ENCODE peak calls at places on chromosome X, in six cellular contexts. One of them, this sample, is unnamed.

GRCh38 chrX:44903107-44903506 is 30.1 kb downstream of the KDM6A start:
- DNase-seq in mammary epithelial cell: peak; percentile 86
- DNase-seq in CD4-positive, alpha-beta memory T cell: no peak
- DNase-seq in heart right ventricle: no peak
- DNase-seq in A549: peak; percentile 65
- DNase-seq in body of pancreas: no peak
- DNase-seq in this sample: no peak

GRCh38 chrX:70353524-70353923 is 63.6 kb downstream of the KIF4A start:
- DNase-seq in mammary epithelial cell: no peak
- DNase-seq in CD4-positive, alpha-beta memory T cell: no peak
- DNase-seq in heart right ventricle: no peak
- DNase-seq in A549: no peak
- DNase-seq in body of pancreas: no peak
- DNase-seq in this sample: no peak

GRCh38 chrX:136209016-136209738 is 42.0 kb downstream of the MAP7D3 start:
- DNase-seq in mammary epithelial cell: no peak
- DNase-seq in CD4-positive, alpha-beta memory T cell: peak; percentile 42
- DNase-seq in heart right ventricle: peak; percentile 52
- DNase-seq in A549: peak; percentile 43
- DNase-seq in body of pancreas: peak; percentile 38
- DNase-seq in this sample: peak; percentile 34

GRCh38 chrX:43702079-43702524 is 46.0 kb downstream of the MAOA start:
- DNase-seq in mammary epithelial cell: no peak
- DNase-seq in CD4-positive, alpha-beta memory T cell: no peak
- DNase-seq in heart right ventricle: no peak
- DNase-seq in A549: no peak
- DNase-seq in body of pancreas: no peak
- DNase-seq in this sample: no peak

GRCh38 chrX:115549008-115549407 is 12.0 kb upstream of the PLS3 start:
- DNase-seq in mammary epithelial cell: no peak
- DNase-seq in CD4-positive, alpha-beta memory T cell: no peak
- DNase-seq in heart right ventricle: no peak
- DNase-seq in A549: no peak
- DNase-seq in body of pancreas: no peak
- DNase-seq in this sample: no peak

GRCh38 chrX:3651272-3651671 is 62.2 kb downstream of the PRKX start:
- DNase-seq in mammary epithelial cell: peak; percentile 8
- DNase-seq in CD4-positive, alpha-beta memory T cell: peak; percentile 28
- DNase-seq in heart right ventricle: no peak
- DNase-seq in A549: peak; percentile 25
- DNase-seq in body of pancreas: no peak
- DNase-seq in this sample: no peak

GRCh38 chrX:45351478-45351877 is 150.8 kb upstream of the DIPK2B start:
- DNase-seq in mammary epithelial cell: peak; percentile 26
- DNase-seq in CD4-positive, alpha-beta memory T cell: no peak
- DNase-seq in heart right ventricle: no peak
- DNase-seq in A549: no peak
- DNase-seq in body of pancreas: no peak
- DNase-seq in this sample: no peak

GRCh38 chrX:16892504-16893362 is 22.6 kb upstream of the RBBP7 start:
- DNase-seq in mammary epithelial cell: peak; percentile 72
- DNase-seq in CD4-positive, alpha-beta memory T cell: peak; percentile 57
- DNase-seq in heart right ventricle: peak; percentile 18
- DNase-seq in A549: peak; percentile 89
- DNase-seq in body of pancreas: peak; percentile 76
- DNase-seq in this sample: peak; percentile 59

GRCh38 chrX:66074920-66075879 is 35.3 kb upstream of the VSIG4 start:
- DNase-seq in mammary epithelial cell: no peak
- DNase-seq in CD4-positive, alpha-beta memory T cell: peak; percentile 19
- DNase-seq in heart right ventricle: peak; percentile 28
- DNase-seq in A549: no peak
- DNase-seq in body of pancreas: peak; percentile 62
- DNase-seq in this sample: peak; percentile 34

GRCh38 chrX:20237864-20238263 is 28.8 kb downstream of the RPS6KA3 start:
- DNase-seq in mammary epithelial cell: peak; percentile 11
- DNase-seq in CD4-positive, alpha-beta memory T cell: no peak
- DNase-seq in heart right ventricle: no peak
- DNase-seq in A549: no peak
- DNase-seq in body of pancreas: no peak
- DNase-seq in this sample: no peak

GRCh38 chrX:15911729-15912550 is 57.3 kb upstream of the AP1S2 start:
- DNase-seq in mammary epithelial cell: no peak
- DNase-seq in CD4-positive, alpha-beta memory T cell: no peak
- DNase-seq in heart right ventricle: no peak
- DNase-seq in A549: peak; percentile 1
- DNase-seq in body of pancreas: peak; percentile 33
- DNase-seq in this sample: no peak

GRCh38 chrX:100687546-100687945 is 43.5 kb downstream of the SRPX2 start:
- DNase-seq in mammary epithelial cell: no peak
- DNase-seq in CD4-positive, alpha-beta memory T cell: no peak
- DNase-seq in heart right ventricle: no peak
- DNase-seq in A549: no peak
- DNase-seq in body of pancreas: no peak
- DNase-seq in this sample: no peak

GRCh38 chrX:734411-734810 is 103.8 kb downstream of the SHOX start:
- DNase-seq in mammary epithelial cell: no peak
- DNase-seq in CD4-positive, alpha-beta memory T cell: no peak
- DNase-seq in heart right ventricle: no peak
- DNase-seq in A549: no peak
- DNase-seq in body of pancreas: no peak
- DNase-seq in this sample: no peak

GRCh38 chrX:3143043-3143799 is 102.0 kb downstream of the ARSF start:
- DNase-seq in mammary epithelial cell: no peak
- DNase-seq in CD4-positive, alpha-beta memory T cell: peak; percentile 4
- DNase-seq in heart right ventricle: no peak
- DNase-seq in A549: peak; percentile 13
- DNase-seq in body of pancreas: no peak
- DNase-seq in this sample: no peak

GRCh38 chrX:97639526-97639925 is 755.8 kb downstream of the RPA4 start:
- DNase-seq in mammary epithelial cell: no peak
- DNase-seq in CD4-positive, alpha-beta memory T cell: no peak
- DNase-seq in heart right ventricle: no peak
- DNase-seq in A549: no peak
- DNase-seq in body of pancreas: no peak
- DNase-seq in this sample: no peak

GRCh38 chrX:94937491-94937890 is 1263.5 kb downstream of the FAM133A start:
- DNase-seq in mammary epithelial cell: no peak
- DNase-seq in CD4-positive, alpha-beta memory T cell: no peak
- DNase-seq in heart right ventricle: no peak
- DNase-seq in A549: no peak
- DNase-seq in body of pancreas: no peak
- DNase-seq in this sample: no peak

GRCh38 chrX:64642482-64642881 is 247.2 kb upstream of the MTMR8 start:
- DNase-seq in mammary epithelial cell: no peak
- DNase-seq in CD4-positive, alpha-beta memory T cell: no peak
- DNase-seq in heart right ventricle: no peak
- DNase-seq in A549: no peak
- DNase-seq in body of pancreas: no peak
- DNase-seq in this sample: no peak

GRCh38 chrX:19810370-19810769 is 77.0 kb downstream of the SH3KBP1 start:
- DNase-seq in mammary epithelial cell: no peak
- DNase-seq in CD4-positive, alpha-beta memory T cell: no peak
- DNase-seq in heart right ventricle: no peak
- DNase-seq in A549: no peak
- DNase-seq in body of pancreas: no peak
- DNase-seq in this sample: no peak

GRCh38 chrX:41301438-41301824 is 32.5 kb upstream of the DDX3X start:
- DNase-seq in mammary epithelial cell: no peak
- DNase-seq in CD4-positive, alpha-beta memory T cell: no peak
- DNase-seq in heart right ventricle: no peak
- DNase-seq in A549: no peak
- DNase-seq in body of pancreas: no peak
- DNase-seq in this sample: no peak

GRCh38 chrX:70434914-70435586 is 9.6 kb upstream of the DLG3 start:
- DNase-seq in mammary epithelial cell: no peak
- DNase-seq in CD4-positive, alpha-beta memory T cell: no peak
- DNase-seq in heart right ventricle: peak; percentile 31
- DNase-seq in A549: no peak
- DNase-seq in body of pancreas: peak; percentile 11
- DNase-seq in this sample: no peak

GRCh38 chrX:148380614-148381561 is 119.5 kb upstream of the AFF2 start:
- DNase-seq in mammary epithelial cell: peak; percentile 2
- DNase-seq in CD4-positive, alpha-beta memory T cell: peak; percentile 48
- DNase-seq in heart right ventricle: no peak
- DNase-seq in A549: no peak
- DNase-seq in body of pancreas: peak; percentile 3
- DNase-seq in this sample: no peak
- H3K27ac ChIP-seq in mammary epithelial cell: no peak overlapping the region
- H3K27ac ChIP-seq in CD4-positive, alpha-beta memory T cell: peak overlapping the region; percentile 72
- H3K27ac ChIP-seq in heart right ventricle: no peak overlapping the region
- H3K27ac ChIP-seq in A549: no peak overlapping the region
- H3K27ac ChIP-seq in body of pancreas: no peak overlapping the region
- H3K27ac ChIP-seq in this sample: peak overlapping the region; percentile 58

DNA sequence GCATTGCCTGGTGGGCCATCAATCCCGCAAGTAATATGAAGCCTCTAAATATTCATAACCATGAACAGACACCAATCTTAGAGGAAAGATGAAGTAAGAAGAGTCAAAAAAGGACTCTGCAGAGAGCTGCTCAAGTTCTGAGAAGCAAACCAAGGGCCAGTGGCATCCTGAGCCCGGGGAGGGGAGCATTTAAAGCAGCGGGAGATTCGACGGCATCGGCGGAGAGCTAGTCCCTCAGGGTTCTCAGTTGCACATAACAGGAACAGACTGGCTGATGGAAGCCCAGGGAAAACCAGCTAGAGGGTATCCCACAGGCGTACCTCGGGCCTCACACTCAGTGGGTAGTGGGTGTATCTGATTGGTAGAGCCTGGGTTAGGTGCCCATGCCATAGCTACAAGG is 4.9 kb upstream of the PNMA6E start:
- DNase-seq in mammary epithelial cell: no peak
- DNase-seq in CD4-positive, alpha-beta memory T cell: no peak
- DNase-seq in heart right ventricle: no peak
- DNase-seq in A549: no peak
- DNase-seq in body of pancreas: no peak
- DNase-seq in this sample: no peak
- H3K4me3 ChIP-seq in mammary epithelial cell: no peak overlapping the region
- H3K4me3 ChIP-seq in CD4-positive, alpha-beta memory T cell: no peak overlapping the region
- H3K4me3 ChIP-seq in heart right ventricle: no peak overlapping the region
- H3K4me3 ChIP-seq in A549: no peak overlapping the region
- H3K4me3 ChIP-seq in body of pancreas: no peak overlapping the region
- H3K4me3 ChIP-seq in this sample: no peak overlapping the region

GRCh38 chrX:153725832-153726285 is 1.2 kb downstream of the ABCD1 start:
- DNase-seq in mammary epithelial cell: no peak
- DNase-seq in CD4-positive, alpha-beta memory T cell: no peak
- DNase-seq in heart right ventricle: peak; percentile 28
- DNase-seq in A549: no peak
- DNase-seq in body of pancreas: no peak
- DNase-seq in this sample: no peak

GRCh38 chrX:153723351-153724251 is 586 bp downstream of the BCAP31 start:
- DNase-seq in mammary epithelial cell: peak; percentile 61
- DNase-seq in CD4-positive, alpha-beta memory T cell: peak; percentile 60
- DNase-seq in heart right ventricle: peak; percentile 36
- DNase-seq in A549: peak; percentile 73
- DNase-seq in body of pancreas: peak; percentile 48
- DNase-seq in this sample: peak; percentile 47

GRCh38 chrX:153724252-153725038 is at the start of the genes ABCD1 and BCAP31:
- DNase-seq in mammary epithelial cell: peak; percentile 84
- DNase-seq in CD4-positive, alpha-beta memory T cell: peak; percentile 92
- DNase-seq in heart right ventricle: peak; percentile 90
- DNase-seq in A549: peak; percentile 87
- DNase-seq in body of pancreas: peak; percentile 89
- DNase-seq in this sample: peak; percentile 85

GRCh38 chrX:153726286-153727107 is 1.8 kb downstream of the ABCD1 start:
- DNase-seq in mammary epithelial cell: no peak
- DNase-seq in CD4-positive, alpha-beta memory T cell: peak; percentile 48
- DNase-seq in heart right ventricle: peak; percentile 67
- DNase-seq in A549: no peak
- DNase-seq in body of pancreas: peak; percentile 74
- DNase-seq in this sample: peak; percentile 34

GRCh38 chrX:153725039-153725831 is 579 bp downstream of the ABCD1 start:
- DNase-seq in mammary epithelial cell: no peak
- DNase-seq in CD4-positive, alpha-beta memory T cell: no peak
- DNase-seq in heart right ventricle: peak; percentile 23
- DNase-seq in A549: no peak
- DNase-seq in body of pancreas: peak; percentile 21
- DNase-seq in this sample: peak; percentile 36
- H3K9me3 ChIP-seq in mammary epithelial cell: no peaks in the 10 kb centered on the region
- H3K9me3 ChIP-seq in CD4-positive, alpha-beta memory T cell: no peaks in the 10 kb centered on the region
- H3K9me3 ChIP-seq in heart right ventricle: no peaks in the 10 kb centered on the region
- H3K9me3 ChIP-seq in A549: no peaks in the 10 kb centered on the region
- H3K9me3 ChIP-seq in body of pancreas: no peaks in the 10 kb centered on the region
- H3K9me3 ChIP-seq in this sample: no peaks in the 10 kb centered on the region

GRCh38 chrX:155679715-155680114 is 67.0 kb upstream of the TMLHE start:
- DNase-seq in mammary epithelial cell: no peak
- DNase-seq in CD4-positive, alpha-beta memory T cell: no peak
- DNase-seq in heart right ventricle: no peak
- DNase-seq in A549: no peak
- DNase-seq in body of pancreas: no peak
- DNase-seq in this sample: no peak
- H3K27ac ChIP-seq in mammary epithelial cell: no peak overlapping the region
- H3K27ac ChIP-seq in CD4-positive, alpha-beta memory T cell: no peak overlapping the region
- H3K27ac ChIP-seq in heart right ventricle: no peak overlapping the region
- H3K27ac ChIP-seq in A549: no peak overlapping the region
- H3K27ac ChIP-seq in body of pancreas: no peak overlapping the region
- H3K27ac ChIP-seq in this sample: no peak overlapping the region

GRCh38 chrX:130775849-130776248 is 127.2 kb downstream of the ENOX2 start:
- DNase-seq in mammary epithelial cell: no peak
- DNase-seq in CD4-positive, alpha-beta memory T cell: no peak
- DNase-seq in heart right ventricle: no peak
- DNase-seq in A549: no peak
- DNase-seq in body of pancreas: no peak
- DNase-seq in this sample: no peak
- H3K4me3 ChIP-seq in mammary epithelial cell: no peak overlapping the region
- H3K4me3 ChIP-seq in CD4-positive, alpha-beta memory T cell: no peak overlapping the region
- H3K4me3 ChIP-seq in heart right ventricle: no peak overlapping the region
- H3K4me3 ChIP-seq in A549: no peak overlapping the region
- H3K4me3 ChIP-seq in body of pancreas: no peak overlapping the region
- H3K4me3 ChIP-seq in this sample: no peak overlapping the region

This sample was measured in naive thymus-derived CD4-positive, alpha-beta T cell.